ENCODE peak calls at places on chromosomes 1 and 21, in six cellular contexts. D is midbrain; P is activated CD8-positive, alpha-beta memory T cell treated with anti-CD3 and anti-CD28 coated beads, Interleukin-2, amount 50 U/mL, for 4 hours; Q is HTR-8/SVneo; T is posterior cingulate gyrus; V is breast epithelium. W is an unnamed sample.

GRCh38 chr1:25880518-25880917 is 5.0 kb upstream of the PAQR7 start:
- DNase-seq in D (no peak), T (no peak), Q (no peak), V (no peak), P (no peak), W (no peak)

GRCh38 chr1:61616830-61617229 is 108.1 kb downstream of the TM2D1 start:
- DNase-seq in P (no peak), Q (no peak), D (no peak), T (no peak), V (no peak), W (no peak)

GRCh38 chr1:27536767-27537166 is 46.8 kb upstream of the WASF2 start:
- DNase-seq in T (peak; percentile 92), V (no peak), P (no peak), D (peak; percentile 73), Q (no peak), W (peak; percentile 92)

GRCh38 chr21:25115021-25115420 is 492.3 kb downstream of the MRPL39 start:
- DNase-seq in D (no peak), Q (no peak), P (no peak), T (no peak), V (no peak), W (no peak)

GRCh38 chr1:208203127-208203847 is 40.9 kb downstream of the PLXNA2 start:
- DNase-seq in T (peak; percentile 82), D (peak; percentile 45), Q (no peak), V (peak; percentile 58), P (no peak), W (peak; percentile 67)

GRCh38 chr1:32701951-32702598 is 495 bp downstream of the SYNC start:
- DNase-seq in D (no peak), Q (peak; percentile 37), V (no peak), P (no peak), T (peak; percentile 76), W (peak; percentile 61)

GRCh38 chr1:93015590-93015989 is 54.3 kb upstream of the DIPK1A start:
- DNase-seq in T (no peak), Q (no peak), D (no peak), V (no peak), P (no peak), W (peak; percentile 74)

GRCh38 chr1:56506314-56506743 is 73.0 kb downstream of the PLPP3 start:
- DNase-seq in Q (no peak), T (no peak), P (no peak), D (no peak), V (no peak), W (no peak)

GRCh38 chr1:37739222-37739621 is 25.7 kb downstream of the EPHA10 start:
- DNase-seq in P (no peak), V (no peak), Q (no peak), D (no peak), T (no peak), W (no peak)

GRCh38 chr1:82759035-82759434 is 958.3 kb downstream of the ADGRL2 start:
- DNase-seq in Q (no peak), T (no peak), P (no peak), V (no peak), D (no peak), W (no peak)

GRCh38 chr1:243454328-243454997 is 198.6 kb downstream of the SDCCAG8 start:
- DNase-seq in V (no peak), D (no peak), T (no peak), Q (no peak), P (no peak), W (no peak)

GRCh38 chr1:75470448-75470847 is 140.5 kb downstream of the SLC44A5 start:
- DNase-seq in Q (no peak), V (no peak), T (no peak), P (no peak), D (no peak), W (no peak)

GRCh38 chr1:156465747-156466365 is 34.7 kb downstream of the MEF2D start:
- DNase-seq in P (no peak), D (no peak), V (peak; percentile 42), T (no peak), Q (no peak), W (no peak)

GRCh38 chr1:226372885-226373284 is 35.0 kb downstream of the PARP1 start:
- DNase-seq in T (no peak), P (no peak), D (no peak), V (no peak), Q (no peak), W (no peak)